ENCODE peak calls at places on chromosome 16, in four cellular contexts. Q is stimulated activated CD4-positive, alpha-beta T cell treated with anti-CD3 and anti-CD28 coated beads, Interleukin-15, amount 100 ng/mL, for 48 hours; Z is thoracic aorta; N is MCF 10A. P is an unnamed sample.

GRCh38 chr16:3461120-3461519 is 17.6 kb downstream of the NAA60 start:
- DNase-seq in Q (no peak), Z (no peak), N (no peak), P (no peak)

GRCh38 chr16:67269766-67270165 is 9.6 kb upstream of the PLEKHG4 start:
- DNase-seq in Q (no peak), Z (no peak), N (peak; percentile 24), P (peak; percentile 57)

GRCh38 chr16:53713403-53714013 is 9.6 kb downstream of the FTO start:
- DNase-seq in Q (no peak), Z (no peak), N (no peak), P (no peak)

GRCh38 chr16:66563574-66564334 is 2.5 kb upstream of the CMTM1 start:
- DNase-seq in Q (no peak), Z (no peak), N (no peak), P (no peak)

GRCh38 chr16:81261049-81261648 is 22.7 kb downstream of the BCO1 start:
- DNase-seq in Q (peak; percentile 19), Z (no peak), N (peak; percentile 34), P (peak; percentile 22)

GRCh38 chr16:80743772-80744171 is 60.6 kb downstream of the CDYL2 start:
- DNase-seq in Q (no peak), Z (no peak), N (no peak), P (no peak)

GRCh38 chr16:1705688-1706385 is at the start of gene MAPK8IP3:
- DNase-seq in Q (peak; percentile 86), Z (peak; percentile 35), N (peak; percentile 85), P (peak; percentile 89)

GRCh38 chr16:990516-991291 is 9.1 kb downstream of the SOX8 start:
- DNase-seq in Q (no peak), Z (no peak), N (no peak), P (no peak)

GRCh38 chr16:82152192-82152591 is 17.8 kb downstream of the MPHOSPH6 start:
- DNase-seq in Q (no peak), Z (no peak), N (no peak), P (peak; percentile 3)

GRCh38 chr16:85832578-85833539 is 33.4 kb downstream of the COX4I1 start:
- DNase-seq in Q (no peak), Z (no peak), N (no peak), P (no peak)

GRCh38 chr16:3094289-3095027 is 4.6 kb downstream of the ZSCAN10 start:
- DNase-seq in Q (peak; percentile 60), Z (no peak), N (peak; percentile 68), P (peak; percentile 42)

GRCh38 chr16:77971306-77972131 is 50.8 kb upstream of the CLEC3A start:
- DNase-seq in Q (peak; percentile 64), Z (peak; percentile 51), N (peak; percentile 90), P (peak; percentile 53)

GRCh38 chr16:75043175-75043937 is 44.5 kb downstream of the ZNRF1 start:
- DNase-seq in Q (no peak), Z (no peak), N (no peak), P (no peak)

GRCh38 chr16:67547423-67548264 is 14.7 kb upstream of the CTCF start:
- DNase-seq in Q (no peak), Z (no peak), N (no peak), P (no peak)

GRCh38 chr16:88062341-88062861 is 111.2 kb downstream of the BANP start:
- DNase-seq in Q (no peak), Z (no peak), N (no peak), P (peak; percentile 94)

GRCh38 chr16:49899991-49900690 is 44.2 kb upstream of the ZNF423 start:
- DNase-seq in Q (no peak), Z (no peak), N (no peak), P (no peak)

GRCh38 chr16:62929593-62929992 is 893.4 kb upstream of the CDH8 start:
- DNase-seq in Q (no peak), Z (no peak), N (no peak), P (no peak)

GRCh38 chr16:56753410-56753809 is 23.5 kb downstream of the NUP93 start:
- DNase-seq in Q (no peak), Z (no peak), N (no peak), P (peak; percentile 73)

GRCh38 chr16:51982715-51983680 is 563.9 kb downstream of the TOX3 start:
- DNase-seq in Q (peak; percentile 2), Z (no peak), N (peak; percentile 76), P (peak; percentile 67)

GRCh38 chr16:55543470-55543869 is 23.0 kb upstream of the CAPNS2 start:
- DNase-seq in Q (no peak), Z (no peak), N (peak; percentile 49), P (peak; percentile 63)

GRCh38 chr16:77868478-77868877 is 80.1 kb downstream of the VAT1L start:
- DNase-seq in Q (peak; percentile 2), Z (no peak), N (no peak), P (no peak)

GRCh38 chr16:55914383-55914782 is 39.2 kb upstream of the CES5A start:
- DNase-seq in Q (no peak), Z (no peak), N (no peak), P (no peak)

GRCh38 chr16:26344976-26345375 is 653.2 kb downstream of the HS3ST4 start:
- DNase-seq in Q (no peak), Z (no peak), N (no peak), P (no peak)

GRCh38 chr16:4263504-4264436 is 9.1 kb downstream of the TFAP4 start:
- DNase-seq in Q (no peak), Z (no peak), N (no peak), P (peak; percentile 95)

GRCh38 chr16:48317614-48318013 is 67.6 kb downstream of the SIAH1 start:
- DNase-seq in Q (no peak), Z (no peak), N (peak; percentile 24), P (peak; percentile 84)

GRCh38 chr16:64174327-64174726 is 947.5 kb downstream of the CDH11 start:
- DNase-seq in Q (no peak), Z (no peak), N (no peak), P (no peak)

GRCh38 chr16:70746708-70747424 is 54.1 kb downstream of the VAC14 start:
- DNase-seq in Q (no peak), Z (peak; percentile 64), N (peak; percentile 96), P (peak; percentile 93)

GRCh38 chr16:1763521-1764511 is 7.5 kb downstream of the NME3 start:
- DNase-seq in Q (no peak), Z (no peak), N (no peak), P (peak; percentile 35)

GRCh38 chr16:77298638-77299360 is 99.6 kb downstream of the SYCE1L start:
- DNase-seq in Q (no peak), Z (no peak), N (peak; percentile 93), P (peak; percentile 98)

GRCh38 chr16:89823087-89823823 is 5.0 kb upstream of the SPIRE2 start:
- DNase-seq in Q (no peak), Z (no peak), N (no peak), P (no peak)

GRCh38 chr16:2719328-2720062 is 529 bp downstream of the PRSS27 start:
- DNase-seq in Q (no peak), Z (no peak), N (no peak), P (no peak)

GRCh38 chr16:15950167-15950854 is 895 bp downstream of the ABCC1 start:
- DNase-seq in Q (peak; percentile 23), Z (no peak), N (peak; percentile 47), P (peak; percentile 63)

GRCh38 chr16:58306327-58306726 is 11.5 kb upstream of the PRSS54 start:
- DNase-seq in Q (peak; percentile 48), Z (no peak), N (peak; percentile 55), P (peak; percentile 17)

GRCh38 chr16:89170346-89171215 is 967 bp upstream of the CDH15 start:
- DNase-seq in Q (no peak), Z (no peak), N (peak; percentile 46), P (no peak)

GRCh38 chr16:30937692-30938091 is 11.2 kb upstream of the ORAI3 start:
- DNase-seq in Q (no peak), Z (no peak), N (no peak), P (no peak)

GRCh38 chr16:58471209-58471975 is 28.6 kb upstream of the NDRG4 start:
- DNase-seq in Q (no peak), Z (no peak), N (no peak), P (no peak)

GRCh38 chr16:49513040-49513439 is 139.4 kb downstream of the C16orf78 start:
- DNase-seq in Q (no peak), Z (no peak), N (peak; percentile 18), P (no peak)

GRCh38 chr16:24577167-24577566 is 37.8 kb downstream of the RBBP6 start:
- DNase-seq in Q (no peak), Z (no peak), N (no peak), P (peak; percentile 18)